ENCODE peak calls at places on chromosomes 12 and 14, in four cellular contexts. U is AG08396, S is endothelial cell, B is iPS DF 19.7. F is an unnamed sample.

GRCh38 chr14:24481622-24482324 is 26.3 kb downstream of the CMA1 start:
- DNase-seq in U (peak; percentile 77), S (peak; percentile 71), B (peak; percentile 73), F (no peak)

GRCh38 chr12:102571889-102572288 is 91.5 kb upstream of the IGF1 start:
- DNase-seq in B (no peak), S (no peak), U (no peak), F (no peak)

GRCh38 chr14:94180655-94181271 is 6.6 kb downstream of the PPP4R4 start:
- DNase-seq in S (no peak), B (no peak), U (no peak), F (no peak)

GRCh38 chr12:103813949-103814348 is 27.1 kb downstream of the NT5DC3 start:
- DNase-seq in B (no peak), U (no peak), S (no peak), F (no peak)

GRCh38 chr14:79328863-79329262 is 882.4 kb downstream of the DIO2 start:
- DNase-seq in U (no peak), B (no peak), S (no peak), F (no peak)

GRCh38 chr12:1936406-1937320 is 18.2 kb upstream of the CACNA2D4 start:
- DNase-seq in U (peak; percentile 79), S (no peak), B (no peak), F (peak; percentile 93)

GRCh38 chr12:69623970-69624369 is 13.3 kb upstream of the LRRC10 start:
- DNase-seq in S (no peak), B (no peak), U (peak; percentile 21), F (no peak)

GRCh38 chr12:45674583-45674982 is 54.9 kb upstream of the ARID2 start:
- DNase-seq in U (peak; percentile 57), S (no peak), B (peak; percentile 23), F (peak; percentile 91)

GRCh38 chr12:4556730-4557519 is 5.1 kb upstream of the DYRK4 start:
- DNase-seq in B (no peak), U (no peak), S (no peak), F (no peak)

GRCh38 chr14:72902802-72903530 is 9.1 kb upstream of the DPF3 start:
- DNase-seq in S (no peak), B (no peak), U (no peak), F (no peak)

GRCh38 chr14:50340945-50341344 is 28.8 kb downstream of the DMAC2L start:
- DNase-seq in S (no peak), B (no peak), U (no peak), F (no peak)

GRCh38 chr14:68977137-68977740 is 1.9 kb downstream of the ACTN1 start:
- DNase-seq in U (no peak), S (no peak), B (no peak), F (no peak)

GRCh38 chr12:19915392-19916192 is 452.7 kb upstream of the PDE3A start:
- DNase-seq in U (no peak), B (no peak), S (peak; percentile 15), F (no peak)

GRCh38 chr14:102580552-102581110 is 11.8 kb upstream of the RCOR1 start:
- DNase-seq in U (no peak), B (no peak), S (no peak), F (no peak)

GRCh38 chr12:92552412-92553108 is 150.2 kb upstream of the PLEKHG7 start:
- DNase-seq in U (no peak), B (no peak), S (no peak), F (no peak)

GRCh38 chr12:76143343-76144252 is 59.1 kb upstream of the NAP1L1 start:
- DNase-seq in U (no peak), S (no peak), B (no peak), F (no peak)

GRCh38 chr14:98227000-98227726 is 1044.8 kb downstream of the BCL11B start:
- DNase-seq in S (no peak), B (no peak), U (no peak), F (no peak)

GRCh38 chr14:38138581-38139138 is 69.0 kb upstream of the SSTR1 start:
- DNase-seq in S (no peak), B (no peak), U (no peak), F (no peak)

GRCh38 chr12:21656931-21657335 is 709 bp downstream of the LDHB start:
- DNase-seq in S (peak; percentile 19), U (peak; percentile 36), B (no peak), F (no peak)

GRCh38 chr12:1518763-1519516 is 75.4 kb downstream of the FBXL14 start:
- DNase-seq in S (no peak), B (no peak), U (no peak), F (no peak)

GRCh38 chr14:55416866-55417265 is 5.2 kb upstream of the ATG14 start:
- DNase-seq in U (no peak), B (no peak), S (peak; percentile 47), F (no peak)

GRCh38 chr12:94536040-94536965 is 76.6 kb upstream of the CEP83 start:
- DNase-seq in U (no peak), B (no peak), S (no peak), F (no peak)

GRCh38 chr14:102249041-102249440 is 55.9 kb downstream of the MOK start:
- DNase-seq in S (no peak), U (no peak), B (no peak), F (no peak)

GRCh38 chr12:83826112-83826511 is 1086.5 kb downstream of the SLC6A15 start:
- DNase-seq in B (peak; percentile 40), S (peak; percentile 71), U (peak; percentile 19), F (no peak)

GRCh38 chr12:49187184-49187583 is 1.7 kb downstream of the TUBA1A start:
- DNase-seq in S (no peak), B (no peak), U (peak; percentile 44), F (peak; percentile 66)

GRCh38 chr14:37466003-37466622 is 128.9 kb downstream of the FOXA1 start:
- DNase-seq in U (no peak), S (no peak), B (no peak), F (no peak)